ENCODE peak calls at places on chromosomes 1 and 21, in eight cellular contexts. X is mucosa of descending colon, E is psoas muscle, J is endodermal cell, D is heart right ventricle, K is cardiac muscle cell, C is PC-3, R is hepatocyte. M is an unnamed sample.

GRCh38 chr21:43598416-43599120 is 60.7 kb downstream of the HSF2BP start:
- DNase-seq in D (no peak), K (peak; percentile 82), X (no peak), C (peak; percentile 42), E (no peak), J (no peak), R (no peak), M (no peak)

GRCh38 chr1:201350884-201351283 is 26.6 kb downstream of the TNNT2 start:
- DNase-seq in D (no peak), C (no peak), X (no peak), R (no peak), J (no peak), K (no peak), E (no peak), M (no peak)

GRCh38 chr1:93625582-93626327 is 55.9 kb downstream of the BCAR3 start:
- DNase-seq in E (no peak), R (no peak), K (peak; percentile 90), C (peak; percentile 60), J (no peak), D (no peak), X (no peak), M (no peak)

GRCh38 chr1:234925440-234926251 is 203.0 kb downstream of the TOMM20 start:
- DNase-seq in J (peak; percentile 70), X (no peak), K (peak; percentile 97), C (peak; percentile 96), D (no peak), E (no peak), R (peak; percentile 87), M (no peak)

GRCh38 chr1:23722652-23723051 is 20.6 kb upstream of the ELOA start:
- DNase-seq in K (no peak), X (no peak), J (no peak), R (no peak), C (no peak), D (no peak), E (no peak), M (no peak)

GRCh38 chr1:26706315-26706714 is 10.5 kb downstream of the ARID1A start:
- DNase-seq in J (no peak), E (no peak), C (no peak), D (no peak), X (no peak), K (no peak), R (peak; percentile 40), M (no peak)

GRCh38 chr1:210654176-210654786 is 325.6 kb downstream of the HHAT start:
- DNase-seq in C (no peak), K (no peak), R (no peak), D (no peak), X (peak; percentile 25), J (no peak), E (no peak), M (no peak)

GRCh38 chr1:48851638-48852037 is 74.9 kb upstream of the BEND5 start:
- DNase-seq in J (no peak), C (peak; percentile 9), X (no peak), E (no peak), K (peak; percentile 17), D (no peak), R (no peak), M (no peak)

GRCh38 chr1:227197064-227197463 is 121.2 kb downstream of the CDC42BPA start:
- DNase-seq in D (no peak), J (no peak), X (no peak), E (no peak), R (no peak), K (no peak), C (no peak), M (no peak)

GRCh38 chr1:93588206-93588605 is 93.4 kb downstream of the BCAR3 start:
- DNase-seq in D (no peak), R (no peak), X (no peak), C (no peak), K (peak; percentile 62), J (no peak), E (peak; percentile 26), M (no peak)

GRCh38 chr1:50103615-50104081 is 5.1 kb upstream of the ELAVL4 start:
- DNase-seq in J (no peak), X (no peak), K (no peak), C (no peak), E (no peak), D (no peak), R (no peak), M (no peak)

GRCh38 chr1:50106095-50106761 is 2.5 kb upstream of the ELAVL4 start:
- DNase-seq in X (no peak), D (no peak), R (no peak), J (no peak), K (no peak), C (no peak), E (no peak), M (no peak)

GRCh38 chr1:50109647-50110075 is 941 bp downstream of the ELAVL4 start:
- DNase-seq in K (peak; percentile 1), J (no peak), D (no peak), R (no peak), E (no peak), X (no peak), C (no peak), M (no peak)

GRCh38 chr1:50108497-50109073 is at the start of gene ELAVL4:
- DNase-seq in D (no peak), R (no peak), J (peak; percentile 48), X (no peak), C (no peak), E (no peak), K (no peak), M (no peak)

DNA sequence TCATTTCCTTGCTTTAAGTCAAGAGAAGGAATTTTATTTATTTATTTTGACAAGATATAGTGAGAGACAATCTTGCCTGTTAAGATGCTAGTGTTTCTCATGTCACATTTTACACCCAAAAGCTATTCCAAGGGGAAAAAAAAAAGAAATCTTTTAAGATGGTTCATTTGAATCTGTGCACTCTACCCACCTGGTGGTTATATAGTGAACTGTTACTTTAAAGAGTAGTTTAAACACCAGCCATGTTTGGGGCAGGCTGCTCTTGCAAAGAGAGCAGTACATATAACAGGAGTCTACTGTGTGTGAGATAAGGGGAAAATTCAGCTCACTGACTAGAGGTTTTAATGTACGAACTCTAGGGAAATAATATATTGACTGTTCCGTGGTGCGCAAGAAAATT is 3.3 kb upstream of the ELAVL4 start:
- DNase-seq in C (peak; percentile 25), J (no peak), E (no peak), D (no peak), K (no peak), X (no peak), R (no peak), M (no peak)
- H3K4me3 ChIP-seq in C (no peak overlapping the region), J (no peak overlapping the region), E (no peak overlapping the region), D (no peak overlapping the region), K (no peak overlapping the region), X (no peak overlapping the region), R (no peak overlapping the region), M (no peak overlapping the region)

DNA sequence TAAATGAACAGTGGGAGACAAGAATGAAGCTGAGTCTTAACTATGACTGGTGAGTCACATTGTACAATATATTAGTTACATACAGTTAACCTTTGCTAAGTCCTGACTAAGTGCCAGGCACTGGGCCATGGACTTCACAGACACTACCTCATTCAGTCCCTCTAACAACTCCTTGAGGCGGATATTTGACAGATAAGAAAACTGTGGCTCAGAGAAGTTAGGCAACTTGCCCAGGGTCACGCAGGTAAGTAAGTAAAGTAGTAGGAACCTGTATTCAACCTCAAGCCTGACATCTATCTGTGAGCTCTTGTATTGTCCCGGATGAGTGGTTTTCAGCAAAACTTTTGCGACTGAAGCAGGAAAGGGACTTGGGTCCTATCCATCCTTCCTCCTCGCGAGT is 62.1 kb downstream of the GNG12 start:
- DNase-seq in J (no peak), D (no peak), R (no peak), K (no peak), E (no peak), X (no peak), C (peak; percentile 98), M (no peak)
- TF ChIP-seq CTCF in J (peak; percentile 70), D (no peak), R (peak; percentile 15), K (peak; percentile 32), E (no peak), X (no peak), C (peak; percentile 70), M (no peak)

GRCh38 chr1:67708606-67709005 is 23.6 kb downstream of the GADD45A start:
- DNase-seq in X (peak; percentile 68), K (no peak), J (no peak), R (no peak), D (no peak), E (peak; percentile 24), C (peak; percentile 87), M (no peak)

GRCh38 chr1:67713071-67713806 is 28.2 kb downstream of the GADD45A start:
- DNase-seq in K (peak; percentile 69), E (no peak), C (peak; percentile 96), X (no peak), D (no peak), J (no peak), R (peak; percentile 67), M (no peak)

GRCh38 chr1:67711150-67711849 is 26.3 kb downstream of the GADD45A start:
- DNase-seq in K (no peak), D (no peak), C (no peak), E (no peak), J (no peak), R (no peak), X (no peak), M (no peak)

GRCh38 chr1:67710417-67710816 is 25.4 kb downstream of the GADD45A start:
- DNase-seq in X (no peak), D (no peak), R (no peak), J (no peak), K (peak; percentile 68), E (no peak), C (peak; percentile 65), M (no peak)

DNA sequence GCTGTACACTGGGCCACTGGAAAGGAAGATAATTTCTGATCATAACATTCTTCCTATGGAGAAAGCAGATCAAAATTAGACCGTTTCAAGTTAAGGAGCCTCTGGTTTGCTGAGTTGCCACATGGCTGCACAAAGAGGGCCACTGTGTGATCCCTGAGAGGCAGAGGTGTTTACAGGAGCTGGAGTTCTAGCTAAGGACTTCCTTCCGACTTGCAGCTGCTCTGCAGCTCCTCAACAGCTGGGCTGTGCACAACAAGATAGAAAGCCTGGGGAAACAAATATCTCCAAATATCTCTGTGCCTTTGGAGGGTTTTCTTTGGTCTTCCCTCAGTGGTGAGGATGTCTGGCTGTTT is 26.8 kb downstream of the GADD45A start:
- DNase-seq in C (no peak), J (no peak), K (no peak), R (no peak), X (no peak), D (no peak), E (no peak), M (no peak)
- H3K4me1 ChIP-seq in C (peaks cover 67% of the 10 kb centered on the region), J (peaks cover 42% of the 10 kb centered on the region), K (peaks cover 11% of the 10 kb centered on the region), R (peaks cover 38% of the 10 kb centered on the region), X (peaks cover 57% of the 10 kb centered on the region), D (peaks cover 55% of the 10 kb centered on the region), E (peaks cover 22% of the 10 kb centered on the region), M (no peaks in the 10 kb centered on the region)

GRCh38 chr21:16285646-16286223 is 556.0 kb downstream of the USP25 start:
- DNase-seq in D (no peak), R (no peak), C (no peak), E (no peak), K (no peak), J (no peak), X (no peak), M (no peak)

GRCh38 chr21:16279658-16280581 is 550.1 kb downstream of the USP25 start:
- DNase-seq in J (peak; percentile 61), D (no peak), R (peak; percentile 33), K (peak; percentile 78), X (no peak), C (no peak), E (peak; percentile 19), M (no peak)

DNA sequence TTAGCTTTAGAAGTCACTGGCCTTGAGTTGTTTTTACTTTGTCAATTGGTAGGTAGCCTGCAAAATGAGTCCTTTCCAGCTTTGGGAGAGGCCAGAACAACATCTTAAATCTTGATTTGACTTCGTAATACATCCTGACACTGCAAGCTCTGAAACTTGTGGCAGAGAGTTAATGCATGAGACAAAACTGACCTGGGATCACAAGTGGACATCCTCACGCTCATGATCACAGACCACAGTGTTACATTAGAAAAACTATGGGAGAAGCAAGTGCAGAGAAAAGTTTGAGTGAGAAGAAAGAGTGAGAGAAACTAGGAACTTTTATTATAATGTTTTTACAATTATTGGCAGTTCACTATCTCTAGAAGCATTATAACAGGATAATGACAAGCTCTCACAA is 550.9 kb downstream of the USP25 start:
- DNase-seq in C (no peak), D (no peak), K (peak; percentile 19), E (no peak), X (no peak), R (no peak), J (no peak), M (no peak)
- H3K4me3 ChIP-seq in C (no peak overlapping the region), D (peak overlapping the region; percentile 46), K (no peak overlapping the region), E (peak overlapping the region; percentile 61), X (no peak overlapping the region), R (no peak overlapping the region), J (no peak overlapping the region), M (peak overlapping the region; percentile 29)